ENCODE peak calls at places on chromosomes 7 and 10, in nine cellular contexts. R, Y, C, N, G, I, O, Z and J are unnamed samples.
A peak's percentile ranks its signal among the peaks of the same experiment; 100 is the strongest.

GRCh38 chr7:131536361-131536849 is 20.0 kb downstream of the PODXL start:
- DNase-seq in R (no peak), Y (no peak), C (no peak), N (no peak), G (no peak), I (no peak), O (no peak), Z (no peak), J (no peak)

GRCh38 chr7:142645777-142646176 is 103.5 kb upstream of the PRSS1 start:
- DNase-seq in R (no peak), Y (no peak), C (no peak), N (no peak), G (no peak), I (no peak), O (no peak), Z (no peak), J (no peak)

GRCh38 chr7:139246905-139247304 is 15.9 kb downstream of the UBN2 start:
- DNase-seq in R (no peak), Y (no peak), C (peak; percentile 76), N (peak; percentile 54), G (no peak), I (no peak), O (no peak), Z (no peak), J (no peak)

GRCh38 chr10:28674782-28675181 is 2.5 kb upstream of the BAMBI start:
- DNase-seq in R (no peak), Y (no peak), C (no peak), N (no peak), G (no peak), I (no peak), O (no peak), Z (no peak), J (no peak)

GRCh38 chr10:12388671-12389070 is 39.3 kb downstream of the CAMK1D start:
- DNase-seq in R (no peak), Y (no peak), C (no peak), N (no peak), G (no peak), I (no peak), O (peak; percentile 20), Z (no peak), J (no peak)

GRCh38 chr7:80870806-80871205 is 48.0 kb downstream of the SEMA3C start:
- DNase-seq in R (no peak), Y (no peak), C (no peak), N (no peak), G (no peak), I (no peak), O (no peak), Z (no peak), J (no peak)

GRCh38 chr10:97466755-97467154 is 20.8 kb downstream of the ZDHHC16 start:
- DNase-seq in R (no peak), Y (no peak), C (peak; percentile 37), N (no peak), G (no peak), I (no peak), O (no peak), Z (no peak), J (no peak)

GRCh38 chr10:43297534-43297933 is 30.7 kb upstream of the RASGEF1A start:
- DNase-seq in R (no peak), Y (no peak), C (no peak), N (no peak), G (no peak), I (no peak), O (no peak), Z (no peak), J (no peak)

GRCh38 chr7:20545016-20545415 is 70.5 kb upstream of the ABCB5 start:
- DNase-seq in R (no peak), Y (no peak), C (no peak), N (no peak), G (no peak), I (no peak), O (no peak), Z (no peak), J (no peak)

GRCh38 chr7:36855330-36855729 is 131.0 kb upstream of the AOAH start:
- DNase-seq in R (no peak), Y (no peak), C (no peak), N (no peak), G (no peak), I (no peak), O (no peak), Z (no peak), J (no peak)

GRCh38 chr10:7274293-7274692 is 136.5 kb downstream of the SFMBT2 start:
- DNase-seq in R (no peak), Y (no peak), C (no peak), N (no peak), G (no peak), I (no peak), O (no peak), Z (no peak), J (no peak)

GRCh38 chr10:61166065-61166464 is 222.1 kb upstream of the RHOBTB1 start:
- DNase-seq in R (no peak), Y (no peak), C (no peak), N (no peak), G (no peak), I (no peak), O (no peak), Z (no peak), J (no peak)

GRCh38 chr7:3112499-3113134 is 69.0 kb upstream of the CARD11 start:
- DNase-seq in R (no peak), Y (no peak), C (no peak), N (no peak), G (no peak), I (no peak), O (no peak), Z (no peak), J (no peak)

GRCh38 chr7:159097661-159098423 is 46.8 kb downstream of the VIPR2 start:
- DNase-seq in R (peak; percentile 66), Y (no peak), C (no peak), N (no peak), G (no peak), I (no peak), O (peak; percentile 56), Z (peak; percentile 4), J (no peak)

GRCh38 chr10:124530215-124530665 is 68.6 kb downstream of the LHPP start:
- DNase-seq in R (peak; percentile 92), Y (peak; percentile 87), C (peak; percentile 74), N (peak; percentile 84), G (peak; percentile 18), I (peak; percentile 76), O (peak; percentile 91), Z (peak; percentile 91), J (peak; percentile 77)

GRCh38 chr10:83990126-83990525 is 149.2 kb upstream of the GHITM start:
- DNase-seq in R (no peak), Y (no peak), C (no peak), N (no peak), G (no peak), I (no peak), O (peak; percentile 70), Z (peak; percentile 12), J (no peak)

GRCh38 chr10:102384053-102384452 is 11.5 kb upstream of the NFKB2 start:
- DNase-seq in R (no peak), Y (no peak), C (no peak), N (peak; percentile 34), G (no peak), I (no peak), O (no peak), Z (peak; percentile 11), J (no peak)

GRCh38 chr10:119333146-119333792 is 125.9 kb downstream of the GRK5 start:
- DNase-seq in R (no peak), Y (no peak), C (peak; percentile 43), N (no peak), G (no peak), I (peak; percentile 57), O (no peak), Z (no peak), J (no peak)

GRCh38 chr7:50470250-50471163 is 20.4 kb upstream of the FIGNL1 start:
- DNase-seq in R (no peak), Y (no peak), C (no peak), N (no peak), G (no peak), I (no peak), O (no peak), Z (no peak), J (no peak)

GRCh38 chr10:116771101-116771705 is 28.8 kb upstream of the HSPA12A start:
- DNase-seq in R (peak; percentile 72), Y (peak; percentile 87), C (peak; percentile 93), N (peak; percentile 93), G (no peak), I (no peak), O (no peak), Z (peak; percentile 32), J (no peak)

GRCh38 chr7:2099036-2099957 is 133.4 kb downstream of the MAD1L1 start:
- DNase-seq in R (no peak), Y (no peak), C (peak; percentile 65), N (peak; percentile 29), G (peak; percentile 31), I (no peak), O (no peak), Z (no peak), J (no peak)

GRCh38 chr7:130207642-130208041 is at the start of gene SSMEM1:
- DNase-seq in R (no peak), Y (no peak), C (peak; percentile 82), N (peak; percentile 55), G (peak; percentile 80), I (no peak), O (no peak), Z (no peak), J (no peak)

GRCh38 chr7:18295781-18296417 is 199.7 kb upstream of the HDAC9 start:
- DNase-seq in R (no peak), Y (no peak), C (no peak), N (peak; percentile 12), G (no peak), I (no peak), O (no peak), Z (no peak), J (no peak)